ENCODE peak calls at places on chromosomes 4 and X, in five cellular contexts. One of them, this sample, is unnamed.

GRCh38 chr4:38765391-38765790 is 17.4 kb downstream of the TLR10 start:
- DNase-seq in right lobe of liver: no peak
- DNase-seq in upper lobe of right lung: no peak
- DNase-seq in GM12865: no peak
- DNase-seq in neural progenitor cell: no peak
- DNase-seq in this sample: peak

GRCh38 chr4:53744446-53745160 is 153.3 kb upstream of the LNX1 start:
- DNase-seq in right lobe of liver: no peak
- DNase-seq in upper lobe of right lung: no peak
- DNase-seq in GM12865: peak
- DNase-seq in neural progenitor cell: no peak
- DNase-seq in this sample: no peak

GRCh38 chr4:56742080-56742871 is 61.2 kb upstream of the HOPX start:
- DNase-seq in right lobe of liver: no peak
- DNase-seq in upper lobe of right lung: no peak
- DNase-seq in GM12865: no peak
- DNase-seq in neural progenitor cell: no peak
- DNase-seq in this sample: peak

GRCh38 chrX:68286076-68286475 is 147.2 kb downstream of the OPHN1 start:
- DNase-seq in right lobe of liver: no peak
- DNase-seq in upper lobe of right lung: no peak
- DNase-seq in GM12865: no peak
- DNase-seq in neural progenitor cell: no peak
- DNase-seq in this sample: peak

GRCh38 chr4:5638316-5638715 is 70.0 kb downstream of the EVC2 start:
- DNase-seq in right lobe of liver: no peak
- DNase-seq in upper lobe of right lung: no peak
- DNase-seq in GM12865: no peak
- DNase-seq in neural progenitor cell: no peak
- DNase-seq in this sample: peak

GRCh38 chrX:38256019-38256418 is 35.3 kb upstream of the SRPX start:
- DNase-seq in right lobe of liver: no peak
- DNase-seq in upper lobe of right lung: no peak
- DNase-seq in GM12865: no peak
- DNase-seq in neural progenitor cell: no peak
- DNase-seq in this sample: no peak

GRCh38 chrX:20693071-20693470 is 426.4 kb upstream of the RPS6KA3 start:
- DNase-seq in right lobe of liver: no peak
- DNase-seq in upper lobe of right lung: no peak
- DNase-seq in GM12865: no peak
- DNase-seq in neural progenitor cell: no peak
- DNase-seq in this sample: peak

GRCh38 chrX:44872319-44872816 is 620 bp upstream of the KDM6A start:
- DNase-seq in right lobe of liver: peak
- DNase-seq in upper lobe of right lung: no peak
- DNase-seq in GM12865: no peak
- DNase-seq in neural progenitor cell: no peak
- DNase-seq in this sample: peak

GRCh38 chrX:123648028-123648810 is 84.6 kb downstream of the THOC2 start:
- DNase-seq in right lobe of liver: peak
- DNase-seq in upper lobe of right lung: peak
- DNase-seq in GM12865: peak
- DNase-seq in neural progenitor cell: peak
- DNase-seq in this sample: peak

GRCh38 chr4:48639816-48640215 is 140.3 kb downstream of the FRYL start:
- DNase-seq in right lobe of liver: no peak
- DNase-seq in upper lobe of right lung: no peak
- DNase-seq in GM12865: no peak
- DNase-seq in neural progenitor cell: no peak
- DNase-seq in this sample: no peak

GRCh38 chrX:6325437-6325836 is 96.8 kb upstream of the NLGN4X start:
- DNase-seq in right lobe of liver: no peak
- DNase-seq in upper lobe of right lung: no peak
- DNase-seq in GM12865: no peak
- DNase-seq in neural progenitor cell: no peak
- DNase-seq in this sample: no peak

GRCh38 chrX:2435465-2435864 is 65.3 kb downstream of the DHRSX start:
- DNase-seq in right lobe of liver: no peak
- DNase-seq in upper lobe of right lung: no peak
- DNase-seq in GM12865: no peak
- DNase-seq in neural progenitor cell: no peak
- DNase-seq in this sample: no peak

GRCh38 chr4:7524064-7524682 is 89.4 kb upstream of the PSAPL1 start:
- DNase-seq in right lobe of liver: no peak
- DNase-seq in upper lobe of right lung: no peak
- DNase-seq in GM12865: no peak
- DNase-seq in neural progenitor cell: no peak
- DNase-seq in this sample: no peak

GRCh38 chr4:117773067-117773946 is 261.0 kb upstream of the NDST3 start:
- DNase-seq in right lobe of liver: no peak
- DNase-seq in upper lobe of right lung: no peak
- DNase-seq in GM12865: no peak
- DNase-seq in neural progenitor cell: no peak
- DNase-seq in this sample: no peak

GRCh38 chrX:71910526-71911022 is at the start of gene NHSL2:
- DNase-seq in right lobe of liver: no peak
- DNase-seq in upper lobe of right lung: no peak
- DNase-seq in GM12865: no peak
- DNase-seq in neural progenitor cell: peak
- DNase-seq in this sample: no peak

GRCh38 chr4:145891958-145892357 is 46.7 kb downstream of the ZNF827 start:
- DNase-seq in right lobe of liver: no peak
- DNase-seq in upper lobe of right lung: no peak
- DNase-seq in GM12865: no peak
- DNase-seq in neural progenitor cell: no peak
- DNase-seq in this sample: no peak

GRCh38 chr4:162644346-162644745 is 480.5 kb upstream of the FSTL5 start:
- DNase-seq in right lobe of liver: no peak
- DNase-seq in upper lobe of right lung: no peak
- DNase-seq in GM12865: no peak
- DNase-seq in neural progenitor cell: no peak
- DNase-seq in this sample: peak

GRCh38 chrX:18984381-18985185 is 669 bp upstream of the PHKA2 start:
- DNase-seq in right lobe of liver: peak
- DNase-seq in upper lobe of right lung: peak
- DNase-seq in GM12865: peak
- DNase-seq in neural progenitor cell: peak
- DNase-seq in this sample: peak

GRCh38 chrX:154370300-154370881 is 4.0 kb downstream of the FLNA start:
- DNase-seq in right lobe of liver: no peak
- DNase-seq in upper lobe of right lung: no peak
- DNase-seq in GM12865: peak
- DNase-seq in neural progenitor cell: peak
- DNase-seq in this sample: peak

GRCh38 chr4:73275318-73275654 is 16.7 kb upstream of the ANKRD17 start:
- DNase-seq in right lobe of liver: no peak
- DNase-seq in upper lobe of right lung: no peak
- DNase-seq in GM12865: no peak
- DNase-seq in neural progenitor cell: no peak
- DNase-seq in this sample: no peak

GRCh38 chr4:21514022-21514421 is 434.6 kb downstream of the KCNIP4 start:
- DNase-seq in right lobe of liver: no peak
- DNase-seq in upper lobe of right lung: no peak
- DNase-seq in GM12865: no peak
- DNase-seq in neural progenitor cell: no peak
- DNase-seq in this sample: no peak

GRCh38 chr4:871484-871883 is 45.6 kb upstream of the CPLX1 start:
- DNase-seq in right lobe of liver: no peak
- DNase-seq in upper lobe of right lung: no peak
- DNase-seq in GM12865: no peak
- DNase-seq in neural progenitor cell: no peak
- DNase-seq in this sample: no peak

DNA sequence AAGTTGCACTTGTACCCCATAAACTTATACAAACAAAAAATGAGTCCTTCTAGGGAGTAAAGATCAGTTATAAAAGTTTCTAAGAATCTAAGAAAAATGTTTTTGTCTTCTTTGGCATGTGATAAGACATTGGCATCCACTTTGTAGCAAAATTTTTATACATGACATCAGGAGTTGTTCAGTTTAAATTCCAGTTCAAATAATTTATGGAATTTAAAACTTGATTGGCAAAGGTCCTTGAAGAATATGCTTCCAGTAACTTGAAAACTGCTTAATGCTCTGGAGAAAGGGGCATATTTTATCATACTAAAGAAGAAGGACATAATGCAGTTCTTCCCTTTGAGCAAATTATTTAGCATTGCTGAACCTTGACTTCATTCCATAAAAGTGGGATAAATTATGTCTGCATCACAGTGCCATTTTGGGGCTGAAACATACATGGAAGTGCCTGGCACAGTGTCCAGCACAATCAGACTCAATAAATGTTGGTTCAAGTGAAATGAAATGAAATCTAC is 163.3 kb upstream of the IL15 start:
- DNase-seq in right lobe of liver: no peak
- DNase-seq in upper lobe of right lung: no peak
- DNase-seq in GM12865: no peak
- DNase-seq in neural progenitor cell: no peak
- DNase-seq in this sample: no peak
- H3K4me3 ChIP-seq in right lobe of liver: no peak
- H3K4me3 ChIP-seq in upper lobe of right lung: no peak
- H3K4me3 ChIP-seq in GM12865: no peak
- H3K4me3 ChIP-seq in neural progenitor cell: no peak
- H3K4me3 ChIP-seq in this sample: no peak

DNA sequence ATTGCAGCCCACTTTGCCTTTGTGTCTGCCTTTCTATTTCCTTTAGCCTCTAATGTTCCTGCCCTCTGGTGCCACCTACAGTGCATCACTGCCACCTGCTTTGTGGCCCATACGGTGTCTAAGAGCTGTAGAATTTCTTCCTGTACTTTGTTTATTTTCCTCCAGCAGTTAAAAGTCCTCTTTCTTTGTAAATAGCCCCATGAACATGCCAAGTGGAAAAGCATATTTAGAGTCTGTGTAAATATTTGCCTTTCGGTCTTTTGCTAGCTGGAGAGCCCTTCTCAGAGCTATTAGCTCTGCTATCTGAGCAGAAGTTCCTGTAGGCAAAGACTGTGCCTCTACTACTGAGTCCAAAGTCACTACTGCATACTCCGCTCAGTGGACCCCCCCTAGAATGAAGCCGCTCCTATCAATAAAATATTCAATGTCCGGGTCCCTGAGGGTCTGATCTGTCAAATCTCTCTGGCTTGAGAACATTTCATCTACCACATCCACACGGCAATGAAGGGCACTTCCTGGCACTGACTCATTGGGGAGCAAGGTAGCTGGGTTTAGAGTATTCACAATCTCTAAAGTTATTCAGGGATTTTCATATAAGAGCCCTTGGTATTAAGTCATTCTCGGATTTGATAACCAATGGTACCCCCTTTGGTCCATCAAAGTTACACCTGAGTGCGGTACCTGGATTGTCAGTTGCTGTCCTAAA is 36.3 kb downstream of the SULT1E1 start:
- DNase-seq in right lobe of liver: peak
- DNase-seq in upper lobe of right lung: peak
- DNase-seq in GM12865: peak
- DNase-seq in neural progenitor cell: peak
- DNase-seq in this sample: peak
- TF ChIP-seq CTCF in right lobe of liver: peak
- TF ChIP-seq CTCF in upper lobe of right lung: peak
- TF ChIP-seq CTCF in GM12865: peak
- TF ChIP-seq CTCF in neural progenitor cell: peak
- TF ChIP-seq CTCF in this sample: peak

GRCh38 chr4:104493071-104493831 is 1.4 kb downstream of the CXXC4 start:
- DNase-seq in right lobe of liver: no peak
- DNase-seq in upper lobe of right lung: no peak
- DNase-seq in GM12865: no peak
- DNase-seq in neural progenitor cell: peak
- DNase-seq in this sample: no peak
- H3K4me3 ChIP-seq in right lobe of liver: peak
- H3K4me3 ChIP-seq in upper lobe of right lung: no peak
- H3K4me3 ChIP-seq in GM12865: peak
- H3K4me3 ChIP-seq in neural progenitor cell: peak
- H3K4me3 ChIP-seq in this sample: no peak

DNA sequence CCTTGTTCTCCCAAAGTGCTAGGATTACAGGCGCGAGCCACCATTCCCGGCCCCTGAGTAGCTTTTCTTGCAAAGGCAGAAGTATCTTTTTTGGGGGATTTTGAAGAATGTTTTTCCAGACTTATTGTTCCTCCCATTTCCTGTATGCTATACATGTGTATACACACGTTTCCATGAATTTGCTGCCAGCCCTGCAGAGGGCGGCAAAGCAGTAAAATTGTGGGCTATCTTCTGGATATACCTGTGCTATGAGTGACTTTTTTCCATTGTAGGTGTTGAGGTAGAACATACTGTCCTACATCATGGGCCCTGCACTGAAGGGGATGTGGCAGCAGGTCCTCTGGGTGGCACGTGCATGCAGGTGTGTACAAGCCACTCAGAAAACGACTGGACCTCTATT is 16.9 kb upstream of the MED28 start:
- DNase-seq in right lobe of liver: no peak
- DNase-seq in upper lobe of right lung: no peak
- DNase-seq in GM12865: no peak
- DNase-seq in neural progenitor cell: no peak
- DNase-seq in this sample: peak
- TF ChIP-seq CTCF in right lobe of liver: peak
- TF ChIP-seq CTCF in upper lobe of right lung: no peak
- TF ChIP-seq CTCF in GM12865: no peak
- TF ChIP-seq CTCF in neural progenitor cell: peak
- TF ChIP-seq CTCF in this sample: peak

DNA sequence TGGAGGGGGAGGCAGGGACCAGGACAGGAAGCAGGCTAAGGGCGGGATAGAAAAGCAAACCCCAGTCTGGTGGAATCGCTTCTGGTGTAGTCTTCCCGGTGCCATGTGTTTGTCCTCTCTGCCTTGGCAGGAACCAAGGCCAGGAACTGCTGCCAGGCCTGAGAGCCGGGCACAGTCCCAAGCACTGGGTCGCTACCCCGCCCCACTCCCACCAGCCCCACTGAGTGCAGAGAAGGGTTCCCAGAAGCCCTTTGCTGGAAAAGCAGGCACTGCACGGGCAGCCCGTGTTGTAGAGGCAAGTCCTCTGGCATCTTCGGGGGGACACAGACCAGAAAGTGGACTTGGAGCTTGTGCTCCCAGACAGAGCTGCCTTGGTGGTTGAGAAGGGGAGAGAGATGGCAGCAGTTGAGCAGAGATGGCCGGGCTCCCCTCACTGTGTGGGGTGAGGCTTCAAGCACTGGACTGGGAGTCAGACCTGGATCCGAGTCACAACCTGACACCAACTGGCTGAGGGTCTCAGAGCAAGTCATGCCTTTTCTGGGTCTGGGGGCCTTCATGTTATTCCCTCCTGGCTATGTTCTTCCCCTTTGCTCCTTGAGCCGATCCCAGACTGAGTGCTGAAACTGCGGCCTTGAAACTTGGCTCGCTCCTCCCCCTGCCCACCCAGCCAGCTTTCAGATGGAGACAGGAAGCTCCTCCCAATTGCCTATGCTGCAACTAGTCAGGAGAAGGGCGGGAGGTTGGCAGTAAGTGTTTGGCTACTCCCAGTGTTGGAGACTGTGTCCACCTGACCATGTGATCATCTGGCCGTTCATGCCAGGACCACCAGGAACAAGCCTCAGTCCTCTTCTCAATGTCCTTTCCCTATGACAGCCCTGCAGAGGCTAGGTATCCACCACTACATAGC is 59.7 kb upstream of the MTM1 start:
- DNase-seq in right lobe of liver: peak
- DNase-seq in upper lobe of right lung: peak
- DNase-seq in GM12865: no peak
- DNase-seq in neural progenitor cell: peak
- DNase-seq in this sample: peak
- H3K4me3 ChIP-seq in right lobe of liver: peak
- H3K4me3 ChIP-seq in upper lobe of right lung: no peak
- H3K4me3 ChIP-seq in GM12865: no peak
- H3K4me3 ChIP-seq in neural progenitor cell: no peak
- H3K4me3 ChIP-seq in this sample: no peak

This sample was measured in choroid plexus epithelial cell.